ENCODE peak calls at places on chromosomes 6 and 20, in nine cellular contexts. K, V, I, N, A, R, W, X and D are unnamed samples.

GRCh38 chr20:4195499-4195898 is 180.1 kb upstream of the RNF24 start:
- DNase-seq in I (no peak), K (peak), R (no peak), W (peak), V (no peak), A (no peak), N (peak), X (peak), D (peak)

GRCh38 chr6:57267586-57268293 is 45.6 kb upstream of the RAB23 start:
- DNase-seq in R (peak), V (peak), A (peak), W (peak), N (peak), I (no peak), K (peak), X (peak), D (peak)

GRCh38 chr6:30101939-30102700 is 10.8 kb downstream of the TRIM31 start:
- DNase-seq in R (peak), K (peak), V (peak), A (peak), N (peak), I (peak), W (peak), X (peak), D (peak)

GRCh38 chr20:46705378-46705729 is 4.1 kb upstream of the SLC2A10 start:
- DNase-seq in A (no peak), W (peak), V (no peak), X (no peak), R (no peak), N (no peak), I (no peak), K (peak), D (no peak)

GRCh38 chr6:166927240-166927941 is 29.0 kb downstream of the RNASET2 start:
- DNase-seq in W (no peak), A (no peak), I (no peak), K (no peak), R (no peak), N (no peak), V (no peak), X (no peak), D (no peak)

GRCh38 chr20:10927936-10928860 is 254.4 kb upstream of the JAG1 start:
- DNase-seq in W (no peak), N (no peak), K (no peak), I (no peak), R (no peak), V (no peak), X (no peak), A (no peak), D (no peak)

GRCh38 chr6:70673054-70673453 is 5.4 kb downstream of the SMAP1 start:
- DNase-seq in K (no peak), N (no peak), I (no peak), R (no peak), V (no peak), W (peak), A (no peak), X (no peak), D (no peak)

GRCh38 chr20:60246751-60247150 is 288.5 kb downstream of the CDH26 start:
- DNase-seq in A (no peak), N (no peak), V (no peak), K (no peak), W (no peak), R (no peak), I (no peak), X (no peak), D (no peak)

GRCh38 chr6:16711551-16712249 is 49.6 kb downstream of the ATXN1 start:
- DNase-seq in A (peak), K (no peak), I (peak), N (no peak), X (peak), R (no peak), W (no peak), V (peak), D (peak)

GRCh38 chr6:51842487-51843469 is 244.6 kb downstream of the PKHD1 start:
- DNase-seq in X (no peak), A (no peak), K (no peak), R (no peak), N (no peak), I (no peak), W (no peak), V (no peak), D (no peak)

GRCh38 chr6:79269877-79270276 is 35.4 kb upstream of the HMGN3 start:
- DNase-seq in N (no peak), R (no peak), I (no peak), V (no peak), K (peak), A (no peak), W (peak), X (peak), D (peak)

DNA sequence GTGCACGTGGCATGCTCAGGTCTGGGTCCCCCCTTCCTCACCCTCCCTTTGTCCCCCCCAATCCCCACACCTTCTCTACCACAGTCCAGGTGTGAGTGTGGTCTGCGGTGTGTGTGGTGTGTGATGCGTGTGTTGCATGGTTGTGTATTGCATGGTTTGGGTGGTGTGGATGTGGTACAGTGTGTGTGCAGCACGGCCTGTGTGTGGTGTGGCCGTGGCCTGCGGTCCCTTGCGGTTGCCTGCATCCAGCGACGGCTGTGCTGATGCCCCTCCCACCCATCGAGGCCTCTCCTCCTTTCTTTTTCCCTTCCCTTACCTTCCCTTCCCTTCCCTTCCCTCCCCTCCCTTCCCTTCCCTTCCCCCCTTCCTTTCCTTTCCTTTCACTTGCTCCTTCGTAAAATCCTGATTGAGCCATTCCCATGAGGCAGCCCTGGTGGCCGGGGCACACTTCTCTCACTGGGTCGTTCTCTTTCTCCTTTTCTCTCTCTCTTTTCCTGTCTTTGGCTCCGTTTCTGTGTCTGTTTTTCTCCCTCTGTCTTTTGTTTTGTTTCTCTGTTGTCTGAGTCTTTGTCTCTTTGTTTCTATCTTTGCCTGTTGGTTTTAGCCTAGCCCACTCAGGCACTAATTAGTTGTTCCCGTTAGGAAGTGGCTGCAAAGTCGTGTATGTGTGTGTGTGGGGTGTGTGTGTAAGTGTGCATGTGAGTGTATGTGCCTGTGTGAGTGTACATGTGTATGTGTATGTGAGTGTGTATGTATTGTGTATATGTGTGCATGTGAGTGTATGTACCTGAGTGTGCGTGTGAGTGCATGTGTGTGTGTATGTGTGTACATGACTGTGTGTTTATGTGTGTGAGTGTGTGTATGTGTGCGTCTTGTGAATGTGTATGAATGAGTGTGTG is 65.7 kb downstream of the SRC start:
- DNase-seq in A (no peak), N (no peak), W (no peak), R (no peak), V (no peak), I (no peak), X (no peak), K (no peak), D (no peak)
- H3K4me3 ChIP-seq in A (peak), N (no peak), W (peak), R (peak), V (no peak), I (peak), X (no peak), K (peak), D (peak)

DNA sequence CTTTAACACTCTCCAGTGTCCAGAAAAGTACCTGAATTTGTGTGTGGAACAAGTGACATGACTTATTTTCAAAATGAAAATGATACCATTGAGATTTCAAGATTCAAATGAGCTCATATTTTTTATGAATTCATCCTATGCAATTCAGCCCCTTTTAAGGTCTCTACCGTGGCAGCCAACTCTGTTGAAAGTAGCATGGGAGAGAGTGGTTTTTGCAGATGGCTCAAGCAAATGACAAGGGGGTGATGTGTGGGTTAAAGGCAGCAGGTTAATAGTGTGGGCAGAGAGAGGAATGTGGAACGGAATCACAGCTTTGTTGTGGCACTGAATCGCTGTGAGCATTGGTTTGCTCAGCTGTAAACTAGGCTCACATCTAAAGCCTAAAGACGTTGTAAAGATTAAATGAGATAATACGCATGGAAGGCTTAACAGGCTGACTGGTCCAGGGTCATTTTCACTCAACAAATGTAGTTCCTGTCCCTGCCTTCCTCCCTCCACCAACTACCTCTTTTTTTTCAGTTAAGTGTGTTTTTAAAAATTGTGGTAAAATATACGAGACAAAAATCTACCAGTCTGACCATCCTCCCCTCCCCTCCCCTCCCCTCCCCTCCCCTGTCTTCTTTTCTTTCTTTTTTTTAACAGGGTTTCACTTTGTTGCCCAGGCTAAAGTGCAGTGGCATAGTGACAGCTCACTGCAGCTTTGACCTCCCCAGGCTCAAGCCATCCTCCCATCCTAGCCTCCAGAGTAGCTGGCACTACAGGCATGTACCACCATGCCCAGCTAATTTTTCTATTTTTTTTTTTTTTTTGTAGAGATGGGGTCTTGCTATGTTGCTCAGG is 114.7 kb upstream of the ZNF217 start:
- DNase-seq in A (peak), X (no peak), V (no peak), N (no peak), W (peak), I (no peak), K (peak), R (no peak), D (peak)
- H3K4me3 ChIP-seq in A (no peak), X (no peak), V (no peak), N (no peak), W (no peak), I (peak), K (no peak), R (no peak), D (no peak)

DNA sequence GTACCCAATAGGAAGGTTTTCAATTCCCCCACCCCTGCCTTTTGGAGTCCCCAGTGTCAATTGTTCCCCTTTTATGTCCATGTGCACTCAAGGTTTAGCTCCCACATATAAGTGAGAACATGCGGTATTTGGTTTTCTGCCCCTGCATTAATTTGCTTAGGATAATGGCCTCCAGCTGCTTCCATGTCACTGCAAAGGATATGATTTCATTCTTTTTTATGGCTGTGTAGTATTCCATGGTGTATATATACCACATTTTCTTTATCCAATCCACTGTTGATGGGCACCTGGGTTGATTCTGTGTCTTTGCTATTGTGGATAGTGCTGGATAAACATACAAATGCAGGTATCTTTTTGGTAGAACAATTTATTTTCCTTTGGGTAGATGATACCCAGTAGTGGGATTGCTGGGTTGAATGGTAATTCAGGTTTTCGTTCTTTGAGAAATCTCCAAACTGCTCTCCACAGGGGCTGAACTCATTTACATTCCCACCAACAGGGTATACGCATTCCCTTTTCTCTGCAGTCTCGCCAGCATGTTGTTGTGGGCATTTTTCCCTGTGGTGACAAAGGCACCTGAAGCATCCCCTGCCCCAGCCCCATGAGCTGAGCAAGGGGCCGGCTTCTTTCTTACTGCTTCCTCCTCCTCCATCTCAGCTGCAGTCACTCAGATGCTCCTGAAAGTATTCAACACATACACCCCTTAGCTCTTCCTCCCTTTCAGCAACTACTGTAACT is 66.7 kb downstream of the ELOVL2 start:
- DNase-seq in K (no peak), R (no peak), X (no peak), V (no peak), W (no peak), N (no peak), I (no peak), A (no peak), D (no peak)
- H3K4me3 ChIP-seq in K (no peak), R (no peak), X (no peak), V (no peak), W (no peak), N (no peak), I (no peak), A (no peak), D (no peak)

GRCh38 chr6:2240961-2241360 is 4.4 kb downstream of the GMDS start:
- DNase-seq in K (no peak), V (no peak), R (no peak), A (no peak), I (no peak), X (no peak), N (no peak), W (no peak), D (no peak)
- H3K4me3 ChIP-seq in K (no peak), V (no peak), R (no peak), A (no peak), I (no peak), X (no peak), N (no peak), W (no peak), D (no peak)

DNA sequence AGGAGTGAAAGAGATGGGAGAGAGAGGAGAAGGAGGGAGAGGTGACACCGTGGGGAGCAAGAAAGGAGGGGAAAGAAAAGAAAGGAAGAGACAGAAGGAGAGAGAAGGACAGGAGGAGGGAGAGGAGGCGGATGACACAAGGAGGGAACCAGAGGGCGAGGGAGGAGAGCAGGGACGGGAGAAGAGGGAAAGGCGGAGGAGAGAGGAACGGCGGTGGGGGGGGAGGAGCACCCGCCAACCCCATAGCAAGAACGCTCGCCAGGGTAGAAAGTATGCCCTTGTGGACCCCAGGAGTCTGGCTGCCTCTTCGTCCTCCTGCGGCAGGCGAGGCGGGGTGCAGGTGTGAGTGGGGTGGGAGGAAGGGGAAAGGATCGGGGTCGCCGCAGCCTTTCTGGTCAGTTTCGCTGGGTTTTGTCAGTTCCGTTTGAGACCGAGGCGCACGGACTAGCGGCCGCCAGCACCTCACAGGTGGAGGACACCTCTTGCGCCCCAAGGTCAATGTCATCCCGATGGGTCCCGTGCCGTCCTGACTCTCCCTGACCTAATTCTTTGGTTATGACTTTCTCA is 4.4 kb upstream of the INSM1 start:
- DNase-seq in V (no peak), R (no peak), I (no peak), K (no peak), X (no peak), N (no peak), W (no peak), A (no peak), D (no peak)
- H3K4me3 ChIP-seq in V (no peak), R (peak), I (no peak), K (no peak), X (no peak), N (no peak), W (no peak), A (no peak), D (no peak)

GRCh38 chr6:118187568-118188164 is 280.6 kb downstream of the SLC35F1 start:
- DNase-seq in X (no peak), V (no peak), W (peak), K (peak), N (no peak), I (no peak), R (no peak), A (no peak), D (peak)
- H3K4me3 ChIP-seq in X (no peak), V (no peak), W (no peak), K (no peak), N (no peak), I (no peak), R (no peak), A (no peak), D (no peak)

DNA sequence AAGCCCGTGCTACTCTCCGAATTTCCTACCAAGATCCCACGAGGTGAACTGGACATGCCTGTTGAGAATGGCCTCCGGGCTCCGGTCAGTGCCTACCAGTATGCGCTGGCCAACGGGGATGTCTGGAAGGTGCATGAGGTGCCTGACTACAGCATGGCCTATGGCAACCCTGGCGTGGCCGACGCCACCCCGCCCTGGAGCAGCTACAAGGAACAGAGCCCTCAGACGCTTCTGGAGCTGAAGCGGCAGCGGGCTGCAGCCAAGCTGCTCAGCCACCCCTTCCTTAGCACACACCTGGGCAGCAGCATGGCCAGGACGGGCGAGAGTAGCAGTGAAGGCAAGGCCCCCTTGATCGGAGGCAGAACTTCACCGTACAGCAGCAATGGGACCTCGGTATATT is 8.0 kb upstream of the FAM83D start:
- DNase-seq in N (no peak), R (no peak), I (no peak), V (no peak), W (no peak), K (no peak), A (no peak), X (no peak), D (no peak)
- H3K4me3 ChIP-seq in N (no peak), R (no peak), I (no peak), V (no peak), W (no peak), K (no peak), A (no peak), X (no peak), D (no peak)

DNA sequence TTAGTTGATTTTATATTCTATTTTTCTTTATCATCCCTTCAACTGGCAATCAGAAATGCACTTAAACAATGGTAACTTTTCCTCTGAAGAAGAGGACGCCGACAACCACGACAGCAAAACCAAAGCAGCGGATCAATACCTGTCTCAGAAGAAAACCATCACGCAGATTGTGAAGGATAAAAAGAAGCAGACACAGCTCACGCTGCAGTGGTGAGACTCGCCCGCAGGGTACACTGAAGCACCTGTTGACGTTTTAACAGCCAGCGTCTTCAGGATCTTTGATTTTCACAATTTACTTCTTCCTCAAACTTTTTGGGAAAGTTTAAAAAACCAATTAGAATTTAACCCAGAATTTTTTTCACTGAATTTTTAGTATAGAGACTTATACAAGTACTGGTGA is 701 bp downstream of the RFX6 start:
- DNase-seq in I (no peak), R (no peak), V (no peak), A (no peak), N (peak), X (no peak), W (no peak), K (no peak), D (no peak)
- H3K4me3 ChIP-seq in I (no peak), R (peak), V (no peak), A (no peak), N (no peak), X (no peak), W (no peak), K (no peak), D (no peak)